ENCODE peak calls at places on chromosomes 3 and 15, in six cellular contexts. L, O, X, C, U and W are unnamed samples. For H3K27me3, the result is how much of the 10 kb centered on the place peaks cover.

GRCh38 chr15:67571643-67572415 is 29.3 kb downstream of the MAP2K5 start:
- DNase-seq in L (no peak), O (no peak), X (no peak), C (no peak), U (no peak), W (no peak)

GRCh38 chr3:140053011-140053702 is 118.2 kb downstream of the CLSTN2 start:
- DNase-seq in L (no peak), O (no peak), X (no peak), C (no peak), U (no peak), W (no peak)

GRCh38 chr3:190073264-190073663 is 47.4 kb downstream of the P3H2 start:
- DNase-seq in L (no peak), O (no peak), X (no peak), C (peak), U (no peak), W (no peak)

GRCh38 chr3:143121240-143122088 is 1.9 kb downstream of the CHST2 start:
- DNase-seq in L (peak), O (peak), X (peak), C (peak), U (peak), W (peak)

GRCh38 chr15:66951976-66952375 is 113.4 kb upstream of the SMAD3 start:
- DNase-seq in L (no peak), O (no peak), X (no peak), C (peak), U (no peak), W (no peak)

GRCh38 chr3:196127308-196128040 is 45.6 kb upstream of the TFRC start:
- DNase-seq in L (no peak), O (no peak), X (peak), C (no peak), U (peak), W (no peak)

GRCh38 chr3:136954246-136954645 is 3.5 kb upstream of the IL20RB start:
- DNase-seq in L (no peak), O (no peak), X (no peak), C (peak), U (no peak), W (no peak)

GRCh38 chr3:189119947-189120346 is 51.8 kb upstream of the TPRG1 start:
- DNase-seq in L (no peak), O (no peak), X (no peak), C (no peak), U (no peak), W (no peak)

GRCh38 chr15:68658151-68658550 is 79.4 kb downstream of the CORO2B start:
- DNase-seq in L (no peak), O (no peak), X (no peak), C (no peak), U (no peak), W (no peak)

GRCh38 chr15:40486066-40486770 is 15.4 kb downstream of the CHST14 start:
- DNase-seq in L (no peak), O (no peak), X (no peak), C (no peak), U (no peak), W (no peak)

GRCh38 chr15:40479024-40479423 is 8.2 kb downstream of the CHST14 start:
- DNase-seq in L (no peak), O (no peak), X (no peak), C (no peak), U (no peak), W (no peak)

GRCh38 chr15:40487816-40488682 is 17.3 kb downstream of the CHST14 start:
- DNase-seq in L (no peak), O (no peak), X (no peak), C (no peak), U (no peak), W (no peak)

GRCh38 chr15:40481671-40482070 is 10.9 kb downstream of the CHST14 start:
- DNase-seq in L (no peak), O (no peak), X (no peak), C (peak), U (no peak), W (no peak)

DNA sequence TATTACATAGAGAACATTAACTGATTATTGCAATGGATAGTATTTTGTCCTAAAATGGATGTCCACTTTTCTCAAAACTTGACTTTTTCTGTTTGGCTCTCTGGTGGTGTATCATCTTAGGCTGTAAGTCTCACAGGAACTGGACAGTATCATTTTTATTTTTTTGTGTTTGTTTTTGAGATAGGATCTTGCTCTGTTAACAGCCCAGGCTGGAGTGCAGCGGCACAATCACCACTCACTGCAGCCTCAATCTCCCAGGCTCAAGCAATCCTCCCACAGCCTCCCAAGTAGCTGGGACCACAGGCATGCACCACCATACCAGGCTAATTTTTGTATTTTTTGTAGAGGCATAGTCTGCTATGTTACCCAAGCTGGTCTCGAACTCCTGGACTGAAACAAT is 13.1 kb downstream of the CHST14 start:
- DNase-seq in L (no peak), O (no peak), X (no peak), C (no peak), U (no peak), W (no peak)
- H3K27me3 ChIP-seq in L (under half), O (under half), X (under half), C (under half), U (under half), W (under half)

GRCh38 chr3:173699353-173699752 is 301.8 kb downstream of the NLGN1 start:
- DNase-seq in L (no peak), O (no peak), X (no peak), C (no peak), U (no peak), W (no peak)
- H3K27me3 ChIP-seq in L (under half), O (under half), X (under half), C (under half), U (under half), W (under half)

GRCh38 chr3:169146866-169147245 is 516.7 kb downstream of the MECOM start:
- DNase-seq in L (no peak), O (no peak), X (no peak), C (peak), U (no peak), W (no peak)

GRCh38 chr3:169144691-169145090 is 518.8 kb downstream of the MECOM start:
- DNase-seq in L (no peak), O (no peak), X (no peak), C (peak), U (no peak), W (peak)

GRCh38 chr3:169144271-169144670 is 519.2 kb downstream of the MECOM start:
- DNase-seq in L (no peak), O (no peak), X (no peak), C (no peak), U (no peak), W (no peak)

GRCh38 chr3:169146112-169146665 is 517.3 kb downstream of the MECOM start:
- DNase-seq in L (no peak), O (peak), X (peak), C (peak), U (no peak), W (peak)

DNA sequence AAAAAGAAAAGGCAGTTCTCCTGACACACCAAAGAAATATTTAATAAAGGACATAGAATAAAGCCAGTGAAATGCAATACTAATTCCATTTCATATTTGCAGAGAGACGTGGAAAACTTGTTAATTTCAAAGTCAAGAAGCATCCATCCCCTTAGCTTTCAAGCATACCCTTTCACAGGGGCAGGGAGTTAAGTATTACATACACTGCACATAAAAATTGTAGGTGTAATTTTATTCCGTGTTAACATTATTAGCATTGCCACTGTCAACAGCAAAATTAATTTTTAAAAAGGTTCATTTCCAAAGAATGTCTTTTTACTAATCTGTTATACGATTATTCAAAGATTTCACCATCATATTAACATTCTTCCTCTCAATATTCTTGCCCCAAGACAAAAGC is 518.0 kb downstream of the MECOM start:
- DNase-seq in L (no peak), O (no peak), X (no peak), C (peak), U (no peak), W (no peak)
- H3K27me3 ChIP-seq in L (under half), O (half or more), X (half or more), C (under half), U (under half), W (under half)

GRCh38 chr3:63751459-63751858 is 67.6 kb upstream of the C3orf49 start:
- DNase-seq in L (no peak), O (no peak), X (no peak), C (no peak), U (no peak), W (no peak)
- H3K27me3 ChIP-seq in L (under half), O (under half), X (under half), C (under half), U (under half), W (under half)

GRCh38 chr3:13871791-13872190 is 8.1 kb downstream of the WNT7A start:
- DNase-seq in L (no peak), O (no peak), X (no peak), C (no peak), U (no peak), W (no peak)

GRCh38 chr3:13876451-13876850 is 3.4 kb downstream of the WNT7A start:
- DNase-seq in L (no peak), O (no peak), X (no peak), C (no peak), U (no peak), W (no peak)

GRCh38 chr3:13873818-13874217 is 6.1 kb downstream of the WNT7A start:
- DNase-seq in L (no peak), O (no peak), X (no peak), C (no peak), U (no peak), W (no peak)

GRCh38 chr3:13872451-13872850 is 7.4 kb downstream of the WNT7A start:
- DNase-seq in L (no peak), O (no peak), X (no peak), C (no peak), U (no peak), W (no peak)

DNA sequence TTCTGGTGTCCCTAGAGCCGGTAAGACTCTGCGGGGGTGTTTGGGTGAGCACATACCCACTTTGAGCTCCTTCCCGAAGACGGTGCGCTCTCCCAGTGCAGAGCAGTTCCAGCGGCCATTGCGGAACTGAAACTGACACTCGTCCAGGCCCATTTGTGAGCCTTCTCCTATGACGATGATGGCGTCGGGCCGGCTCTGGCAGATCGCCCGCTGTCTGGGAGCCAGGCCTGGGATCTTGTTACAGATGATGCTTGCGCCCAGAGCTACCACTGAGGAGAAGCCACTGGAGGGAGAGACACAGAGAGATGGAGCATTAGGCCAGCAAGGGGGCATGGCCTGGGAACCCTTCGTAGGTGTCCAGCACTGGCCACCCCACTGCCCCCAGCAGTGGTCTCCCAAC is 5.0 kb downstream of the WNT7A start:
- DNase-seq in L (no peak), O (no peak), X (no peak), C (no peak), U (no peak), W (no peak)
- H3K27me3 ChIP-seq in L (under half), O (under half), X (half or more), C (under half), U (under half), W (under half)

GRCh38 chr3:147413712-147414325 is 4.7 kb downstream of the ZIC1 start:
- DNase-seq in L (no peak), O (no peak), X (no peak), C (no peak), U (no peak), W (no peak)

GRCh38 chr3:147412917-147413711 is 3.9 kb downstream of the ZIC1 start:
- DNase-seq in L (no peak), O (no peak), X (no peak), C (no peak), U (no peak), W (no peak)

GRCh38 chr3:147415819-147416218 is 6.7 kb downstream of the ZIC1 start:
- DNase-seq in L (no peak), O (no peak), X (no peak), C (no peak), U (no peak), W (no peak)

GRCh38 chr3:147414369-147415135 is 5.4 kb downstream of the ZIC1 start:
- DNase-seq in L (no peak), O (no peak), X (no peak), C (no peak), U (no peak), W (no peak)

GRCh38 chr3:147415337-147415736 is 6.2 kb downstream of the ZIC1 start:
- DNase-seq in L (no peak), O (no peak), X (no peak), C (no peak), U (no peak), W (no peak)
- H3K27me3 ChIP-seq in L (under half), O (half or more), X (half or more), C (half or more), U (under half), W (half or more)

DNA sequence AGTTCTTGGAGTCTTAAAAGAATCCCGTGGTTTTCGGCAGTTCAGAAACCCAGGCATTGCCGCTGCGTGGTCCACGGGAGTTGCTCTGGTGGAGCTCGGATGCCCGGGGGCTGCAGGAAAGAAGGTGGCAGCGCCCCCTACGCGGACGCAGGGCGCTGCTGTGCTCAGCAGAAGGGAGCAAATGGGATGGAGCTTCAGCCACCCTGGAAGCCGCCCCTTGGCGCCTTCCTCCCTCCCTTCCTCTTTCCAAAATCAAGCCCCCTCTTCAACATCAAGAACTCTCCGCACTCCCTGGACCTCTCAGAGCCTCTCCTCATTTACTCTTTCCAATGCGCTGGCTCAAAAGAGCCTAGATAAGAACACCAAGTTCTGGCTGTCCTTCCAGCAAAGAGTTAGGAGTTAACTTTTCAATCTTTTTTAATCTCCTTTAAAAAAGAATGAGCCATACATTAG is 880 bp upstream of the CHRNA7 start:
- DNase-seq in L (no peak), O (no peak), X (peak), C (peak), U (no peak), W (no peak)
- H3K27me3 ChIP-seq in L (under half), O (half or more), X (under half), C (half or more), U (under half), W (under half)

DNA sequence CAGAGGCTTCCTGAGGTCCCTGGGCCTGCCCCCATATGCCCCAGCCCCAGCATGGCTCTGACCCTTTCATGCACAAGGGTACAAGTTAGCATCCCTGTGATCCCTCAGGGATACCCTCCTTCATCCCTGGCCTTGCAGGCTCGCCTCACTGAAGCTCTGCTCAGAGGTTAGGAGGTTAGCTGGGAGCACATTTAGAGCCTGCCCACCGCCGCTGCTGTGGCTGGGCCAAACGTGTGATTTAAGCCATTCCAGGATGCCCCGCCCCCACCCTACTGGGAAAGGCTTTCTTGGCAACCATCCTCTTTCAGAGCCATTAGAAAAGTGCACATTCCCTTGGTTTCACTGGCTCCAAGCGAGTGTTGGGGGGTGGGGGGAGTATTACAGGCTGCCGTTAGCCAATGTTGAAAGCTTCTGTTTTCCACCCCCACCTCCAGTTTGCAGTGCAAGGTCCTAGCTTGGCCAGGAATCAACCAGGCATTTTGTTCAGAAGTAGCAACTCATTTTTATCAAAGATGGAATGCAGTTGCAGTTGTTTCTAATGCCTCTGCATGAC is 6.3 kb upstream of the HES1 start:
- DNase-seq in L (no peak), O (peak), X (no peak), C (no peak), U (no peak), W (no peak)
- H3K27me3 ChIP-seq in L (under half), O (under half), X (under half), C (under half), U (under half), W (under half)